ENCODE peak calls at places on chromosome 7, in five cellular contexts. Y is cardiac fibroblast; K is stimulated activated naive B cell treated with anti-CD40 and anti-IgM and Interleukin-4, amounts not matched to agents 10 μg/mL and 1 μg/mL and 100 μg/mL, for 72 hours; P is astrocyte of the hippocampus; V is epithelial cell of esophagus. E is an unnamed sample.

GRCh38 chr7:22420973-22421635 is 64.2 kb upstream of the RAPGEF5 start:
- DNase-seq in V (no peak), Y (no peak), K (no peak), P (no peak), E (no peak)

GRCh38 chr7:1974714-1975113 is 258.0 kb downstream of the MAD1L1 start:
- DNase-seq in V (no peak), Y (no peak), P (no peak), K (no peak), E (no peak)

GRCh38 chr7:92508949-92509348 is 19.4 kb downstream of the PEX1 start:
- DNase-seq in Y (no peak), V (no peak), K (no peak), P (no peak), E (no peak)

GRCh38 chr7:155337946-155338631 is 40.4 kb downstream of the INSIG1 start:
- DNase-seq in V (no peak), Y (no peak), P (no peak), K (no peak), E (no peak)

GRCh38 chr7:27115161-27116018 is 12.9 kb upstream of the HOXA2 start:
- DNase-seq in Y (no peak), V (peak), P (no peak), K (no peak), E (no peak)

GRCh38 chr7:86094166-86094669 is 549.5 kb upstream of the GRM3 start:
- DNase-seq in P (no peak), Y (no peak), V (no peak), K (no peak), E (no peak)

GRCh38 chr7:24827027-24827426 is 69.8 kb upstream of the GSDME start:
- DNase-seq in P (no peak), V (peak), K (no peak), Y (no peak), E (no peak)

GRCh38 chr7:156545989-156546388 is 94.6 kb upstream of the RNF32 start:
- DNase-seq in V (no peak), P (peak), K (no peak), Y (no peak), E (no peak)

GRCh38 chr7:139570626-139571025 is 47.1 kb downstream of the CLEC2L start:
- DNase-seq in K (no peak), Y (no peak), V (no peak), P (no peak), E (no peak)

GRCh38 chr7:138865843-138866242 is 67.8 kb upstream of the ATP6V0A4 start:
- DNase-seq in Y (no peak), V (peak), P (no peak), K (no peak), E (no peak)

GRCh38 chr7:10205690-10206089 is 768.0 kb upstream of the PHF14 start:
- DNase-seq in V (no peak), Y (no peak), K (no peak), P (peak), E (no peak)

GRCh38 chr7:17774248-17774647 is 166.0 kb downstream of the SNX13 start:
- DNase-seq in P (peak), Y (peak), K (no peak), V (peak), E (no peak)

GRCh38 chr7:155931386-155932085 is 119.3 kb upstream of the SHH start:
- DNase-seq in K (no peak), V (no peak), P (no peak), Y (no peak), E (no peak)

GRCh38 chr7:117210366-117210765 is 112.5 kb downstream of the WNT2 start:
- DNase-seq in K (no peak), P (no peak), V (no peak), Y (no peak), E (no peak)

GRCh38 chr7:132635127-132635526 is 58.9 kb upstream of the PLXNA4 start:
- DNase-seq in K (no peak), P (no peak), V (no peak), Y (no peak), E (no peak)

GRCh38 chr7:27641576-27642230 is 21.0 kb downstream of the HIBADH start:
- DNase-seq in K (no peak), Y (peak), V (peak), P (peak), E (no peak)

GRCh38 chr7:151727579-151728285 is 149.2 kb downstream of the PRKAG2 start:
- DNase-seq in Y (peak), K (peak), V (peak), P (peak), E (peak)

GRCh38 chr7:94276797-94277196 is 117.9 kb upstream of the COL1A2 start:
- DNase-seq in V (peak), P (peak), Y (peak), K (no peak), E (peak)

GRCh38 chr7:26630941-26631580 is 233.3 kb downstream of the SKAP2 start:
- DNase-seq in V (no peak), Y (no peak), K (no peak), P (no peak), E (no peak)

GRCh38 chr7:104791065-104791464 is 222.9 kb upstream of the KMT2E start:
- DNase-seq in P (peak), Y (peak), K (no peak), V (peak), E (no peak)

GRCh38 chr7:28017372-28017771 is 163.2 kb downstream of the JAZF1 start:
- DNase-seq in P (no peak), V (peak), K (no peak), Y (peak), E (no peak)

GRCh38 chr7:152568972-152569371 is 107.0 kb downstream of the XRCC2 start:
- DNase-seq in V (no peak), Y (no peak), P (no peak), K (no peak), E (no peak)

E was measured in GM12864.